ENCODE peak calls at places on chromosomes 1 and 21, in eight cellular contexts. W is stimulated activated CD4-positive, alpha-beta T cell treated with anti-CD3 and anti-CD28 coated beads, Interleukin-4, amount 100 ng/mL, for 24 hours; Z is posterior cingulate gyrus; B is esophagus squamous epithelium; H is amniotic stem cell; V is effector memory CD4-positive, alpha-beta T cell; K is HEK293T; T is ACHN. G is an unnamed sample.

GRCh38 chr1:238370600-238370999 is 479.9 kb upstream of the ZP4 start:
- DNase-seq in W (no peak), Z (no peak), B (no peak), H (no peak), V (no peak), K (no peak), T (no peak), G (no peak)

GRCh38 chr1:40380817-40381216 is 7.3 kb downstream of the SMAP2 start:
- DNase-seq in W (no peak), Z (no peak), B (no peak), H (no peak), V (no peak), K (no peak), T (no peak), G (no peak)

GRCh38 chr21:46171585-46171984 is 12.7 kb downstream of the SPATC1L start:
- DNase-seq in W (no peak), Z (no peak), B (no peak), H (no peak), V (no peak), K (no peak), T (no peak), G (no peak)

GRCh38 chr1:97004054-97004453 is 282.5 kb downstream of the PTBP2 start:
- DNase-seq in W (no peak), Z (no peak), B (no peak), H (no peak), V (no peak), K (no peak), T (no peak), G (no peak)

GRCh38 chr1:159900755-159901335 is 880 bp upstream of the CFAP45 start:
- DNase-seq in W (no peak), Z (no peak), B (no peak), H (no peak), V (no peak), K (no peak), T (no peak), G (no peak)

GRCh38 chr1:152533327-152533938 is 19.2 kb downstream of the CRCT1 start:
- DNase-seq in W (peak; percentile 34), Z (no peak), B (no peak), H (no peak), V (no peak), K (peak; percentile 66), T (peak; percentile 71), G (no peak)

GRCh38 chr1:109615879-109616278 is 3.5 kb downstream of the GNAT2 start:
- DNase-seq in W (no peak), Z (no peak), B (no peak), H (no peak), V (no peak), K (no peak), T (no peak), G (no peak)

GRCh38 chr1:216902669-216903388 is 179.6 kb upstream of the ESRRG start:
- DNase-seq in W (no peak), Z (peak; percentile 23), B (no peak), H (no peak), V (no peak), K (no peak), T (no peak), G (no peak)

GRCh38 chr1:232524056-232524455 is 105.9 kb downstream of the SIPA1L2 start:
- DNase-seq in W (no peak), Z (no peak), B (no peak), H (no peak), V (no peak), K (no peak), T (no peak), G (no peak)

GRCh38 chr21:17089121-17089520 is 423.7 kb upstream of the CXADR start:
- DNase-seq in W (no peak), Z (no peak), B (no peak), H (no peak), V (no peak), K (peak; percentile 18), T (no peak), G (no peak)

GRCh38 chr1:2300004-2300771 is 72.1 kb downstream of the SKI start:
- DNase-seq in W (peak; percentile 82), Z (no peak), B (no peak), H (no peak), V (peak; percentile 70), K (no peak), T (no peak), G (no peak)

GRCh38 chr1:177092001-177092400 is 72.5 kb downstream of the ASTN1 start:
- DNase-seq in W (no peak), Z (no peak), B (no peak), H (no peak), V (no peak), K (no peak), T (no peak), G (no peak)

GRCh38 chr1:10918531-10918930 is 93.9 kb upstream of the TARDBP start:
- DNase-seq in W (no peak), Z (no peak), B (no peak), H (no peak), V (no peak), K (no peak), T (peak; percentile 63), G (no peak)

GRCh38 chr1:3702528-3702927 is 49.7 kb upstream of the CCDC27 start:
- DNase-seq in W (no peak), Z (no peak), B (no peak), H (no peak), V (no peak), K (peak; percentile 39), T (no peak), G (no peak)

GRCh38 chr1:228015276-228016180 is 8.7 kb downstream of the WNT3A start:
- DNase-seq in W (no peak), Z (no peak), B (no peak), H (no peak), V (no peak), K (no peak), T (peak; percentile 51), G (no peak)

GRCh38 chr1:107648071-107648470 is 316.9 kb downstream of the VAV3 start:
- DNase-seq in W (no peak), Z (no peak), B (no peak), H (peak; percentile 77), V (no peak), K (no peak), T (peak; percentile 78), G (no peak)

GRCh38 chr1:2451744-2452582 is 24.1 kb upstream of the PLCH2 start:
- DNase-seq in W (no peak), Z (no peak), B (no peak), H (peak; percentile 93), V (no peak), K (no peak), T (peak; percentile 84), G (no peak)

GRCh38 chr1:223802602-223803001 is 43.1 kb downstream of the TP53BP2 start:
- DNase-seq in W (no peak), Z (peak; percentile 27), B (no peak), H (no peak), V (no peak), K (no peak), T (no peak), G (no peak)

GRCh38 chr1:13807213-13807612 is 107.2 kb downstream of the PRDM2 start:
- DNase-seq in W (no peak), Z (peak; percentile 57), B (no peak), H (no peak), V (no peak), K (peak; percentile 45), T (peak; percentile 42), G (no peak)

GRCh38 chr1:205416326-205416725 is 5.5 kb downstream of the LEMD1 start:
- DNase-seq in W (no peak), Z (no peak), B (no peak), H (no peak), V (no peak), K (no peak), T (no peak), G (no peak)

GRCh38 chr21:15014220-15014619 is 50.6 kb downstream of the NRIP1 start:
- DNase-seq in W (no peak), Z (no peak), B (no peak), H (no peak), V (no peak), K (no peak), T (no peak), G (no peak)

GRCh38 chr1:55352080-55352800 is 137.1 kb upstream of the USP24 start:
- DNase-seq in W (no peak), Z (no peak), B (no peak), H (no peak), V (no peak), K (no peak), T (no peak), G (no peak)

G was measured in iPS DF 6.9.